ENCODE peak calls at places on chromosomes 5 and 9, in ten cellular contexts. F is stimulated activated CD8-positive, alpha-beta memory T cell treated with anti-CD3 and anti-CD28 coated beads, Interleukin-15, amount 100 ng/mL, for 48 hours; O is IMR-90; Z is EL; W is HTR-8/SVneo; Q is cardiac fibroblast; K is activated CD8-positive, alpha-beta T cell treated with anti-CD3 and anti-CD28 coated beads, Interleukin-2, amount 10 ng/mL, durations not matched to agents 7 days and 5 days; J is stimulated activated CD4-positive, alpha-beta T cell treated with anti-CD3 and anti-CD28 coated beads, TNF-alpha, amount 100 ng/mL, for 1 hour; P is left cardiac atrium; U is endodermal cell. M is an unnamed sample.
A peak's percentile ranks its signal among the peaks of the same experiment; 100 is the strongest.

GRCh38 chr9:125968975-125969374 is 221.8 kb downstream of the PBX3 start:
- DNase-seq in F (no peak), O (no peak), Z (no peak), W (no peak), Q (peak; percentile 21), K (no peak), J (no peak), P (no peak), U (no peak), M (no peak)

GRCh38 chr5:177601577-177602457 is 1.9 kb downstream of the B4GALT7 start:
- DNase-seq in F (no peak), O (no peak), Z (no peak), W (no peak), Q (no peak), K (no peak), J (no peak), P (no peak), U (no peak), M (no peak)

GRCh38 chr9:71820516-71820915 is 52.2 kb upstream of the CEMIP2 start:
- DNase-seq in F (no peak), O (no peak), Z (no peak), W (no peak), Q (peak; percentile 68), K (no peak), J (no peak), P (no peak), U (no peak), M (no peak)

GRCh38 chr9:113274474-113275146 is 762 bp downstream of the CDC26 start:
- DNase-seq in F (no peak), O (peak; percentile 64), Z (peak; percentile 69), W (peak; percentile 48), Q (peak; percentile 73), K (peak; percentile 63), J (no peak), P (no peak), U (no peak), M (no peak)

GRCh38 chr9:74147906-74148305 is 349.2 kb upstream of the RORB start:
- DNase-seq in F (no peak), O (no peak), Z (no peak), W (no peak), Q (no peak), K (no peak), J (no peak), P (no peak), U (no peak), M (no peak)

GRCh38 chr5:31990296-31990695 is 183.8 kb downstream of the GOLPH3 start:
- DNase-seq in F (no peak), O (no peak), Z (no peak), W (no peak), Q (peak; percentile 12), K (no peak), J (no peak), P (no peak), U (no peak), M (no peak)

GRCh38 chr9:18105996-18106595 is 367.9 kb upstream of the ADAMTSL1 start:
- DNase-seq in F (no peak), O (no peak), Z (no peak), W (no peak), Q (no peak), K (no peak), J (no peak), P (no peak), U (no peak), M (no peak)

GRCh38 chr9:137082222-137082924 is 4.4 kb upstream of the MAN1B1 start:
- DNase-seq in F (no peak), O (no peak), Z (no peak), W (no peak), Q (no peak), K (no peak), J (no peak), P (no peak), U (no peak), M (no peak)

M was measured in psoas muscle.